ENCODE peak calls at places on chromosomes 3 and 15, in five cellular contexts. E, Q, O, I and H are unnamed samples. For H3K9me3, the result is how much of the 10 kb centered on the place peaks cover.

GRCh38 chr3:39022275-39022630 is 29.5 kb downstream of the SCN11A start:
- DNase-seq in E (no peak), Q (no peak), O (no peak), I (no peak), H (no peak)

GRCh38 chr15:72952151-72952550 is 100.1 kb upstream of the NEO1 start:
- DNase-seq in E (no peak), Q (no peak), O (no peak), I (no peak), H (no peak)

GRCh38 chr3:172808969-172809546 is 58.5 kb downstream of the ECT2 start:
- DNase-seq in E (peak), Q (peak), O (no peak), I (no peak), H (peak)

GRCh38 chr3:123636431-123636841 is 51.6 kb upstream of the HACD2 start:
- DNase-seq in E (no peak), Q (no peak), O (no peak), I (peak), H (no peak)

GRCh38 chr15:49923671-49924070 is 195.4 kb downstream of the ATP8B4 start:
- DNase-seq in E (no peak), Q (no peak), O (no peak), I (no peak), H (no peak)

GRCh38 chr3:190183121-190183520 is 62.4 kb upstream of the P3H2 start:
- DNase-seq in E (no peak), Q (no peak), O (peak), I (no peak), H (peak)

GRCh38 chr3:61841111-61841845 is 279.9 kb downstream of the PTPRG start:
- DNase-seq in E (no peak), Q (no peak), O (no peak), I (no peak), H (peak)

GRCh38 chr15:70158309-70158995 is 60.7 kb upstream of the TLE3 start:
- DNase-seq in E (no peak), Q (no peak), O (no peak), I (no peak), H (no peak)

GRCh38 chr15:78810377-78811123 is 714 bp downstream of the ADAMTS7 start:
- DNase-seq in E (no peak), Q (no peak), O (peak), I (peak), H (peak)

GRCh38 chr3:159448902-159449301 is 539.7 kb upstream of the IL12A start:
- DNase-seq in E (no peak), Q (no peak), O (no peak), I (no peak), H (no peak)

GRCh38 chr15:80736571-80736970 is 41.5 kb downstream of the ABHD17C start:
- DNase-seq in E (no peak), Q (no peak), O (no peak), I (no peak), H (peak)

GRCh38 chr3:11059090-11059798 is 66.7 kb downstream of the SLC6A1 start:
- DNase-seq in E (peak), Q (peak), O (peak), I (peak), H (peak)

GRCh38 chr3:49199244-49199899 is 28.0 kb downstream of the KLHDC8B start:
- DNase-seq in E (no peak), Q (no peak), O (no peak), I (peak), H (peak)

GRCh38 chr3:172647823-172648222 is 63.0 kb downstream of the NCEH1 start:
- DNase-seq in E (no peak), Q (peak), O (no peak), I (no peak), H (no peak)

GRCh38 chr3:141659821-141660597 is 78.1 kb upstream of the RNF7 start:
- DNase-seq in E (no peak), Q (no peak), O (peak), I (peak), H (peak)

GRCh38 chr3:134334901-134335280 is 39.4 kb downstream of the AMOTL2 start:
- DNase-seq in E (no peak), Q (no peak), O (no peak), I (no peak), H (no peak)

GRCh38 chr15:69126054-69126469 is 34.4 kb upstream of the GLCE start:
- DNase-seq in E (peak), Q (no peak), O (no peak), I (no peak), H (peak)

GRCh38 chr15:42332331-42332730 is 27.0 kb upstream of the CAPN3 start:
- DNase-seq in E (no peak), Q (no peak), O (no peak), I (no peak), H (peak)

GRCh38 chr3:30241721-30242120 is 364.7 kb upstream of the TGFBR2 start:
- DNase-seq in E (peak), Q (no peak), O (no peak), I (no peak), H (no peak)

GRCh38 chr3:45455040-45455439 is 66.7 kb downstream of the LARS2 start:
- DNase-seq in E (no peak), Q (no peak), O (no peak), I (no peak), H (no peak)

GRCh38 chr3:121995190-121996137 is 26.6 kb downstream of the ILDR1 start:
- DNase-seq in E (peak), Q (peak), O (peak), I (peak), H (peak)

GRCh38 chr3:23805228-23805880 is 401 bp upstream of the UBE2E1 start:
- DNase-seq in E (peak), Q (no peak), O (peak), I (peak), H (no peak)

GRCh38 chr15:69793783-69794451 is 303.8 kb downstream of the TLE3 start:
- DNase-seq in E (no peak), Q (no peak), O (no peak), I (no peak), H (no peak)

GRCh38 chr3:66181764-66182163 is 39.0 kb upstream of the SLC25A26 start:
- DNase-seq in E (no peak), Q (no peak), O (no peak), I (no peak), H (no peak)

GRCh38 chr3:48938689-48939088 is 20.0 kb downstream of the ARIH2 start:
- DNase-seq in E (no peak), Q (no peak), O (no peak), I (no peak), H (no peak)

GRCh38 chr15:67050062-67050461 is 15.3 kb upstream of the SMAD3 start:
- DNase-seq in E (no peak), Q (no peak), O (no peak), I (no peak), H (no peak)

GRCh38 chr15:97840501-97840900 is 120.0 kb upstream of the ARRDC4 start:
- DNase-seq in E (no peak), Q (no peak), O (no peak), I (no peak), H (no peak)

GRCh38 chr3:192011137-192011536 is 550.2 kb downstream of the PYDC2 start:
- DNase-seq in E (no peak), Q (no peak), O (no peak), I (no peak), H (no peak)

GRCh38 chr3:45628746-45629145 is 34.2 kb downstream of the LIMD1 start:
- DNase-seq in E (no peak), Q (no peak), O (no peak), I (no peak), H (no peak)

GRCh38 chr15:58021332-58022230 is 43.9 kb downstream of the ALDH1A2 start:
- DNase-seq in E (no peak), Q (no peak), O (no peak), I (no peak), H (no peak)

GRCh38 chr3:71010731-71011455 is 572.6 kb downstream of the FOXP1 start:
- DNase-seq in E (no peak), Q (no peak), O (no peak), I (no peak), H (no peak)

GRCh38 chr15:83844742-83845141 is 190.8 kb downstream of the ADAMTSL3 start:
- DNase-seq in E (no peak), Q (no peak), O (no peak), I (no peak), H (no peak)

GRCh38 chr15:80999623-81000036 is 1.1 kb upstream of the TLNRD1 start:
- DNase-seq in E (no peak), Q (peak), O (no peak), I (no peak), H (no peak)

GRCh38 chr3:5194801-5195509 is 7.4 kb downstream of the EDEM1 start:
- DNase-seq in E (peak), Q (peak), O (peak), I (no peak), H (peak)

GRCh38 chr15:41024141-41024540 is 70.9 kb downstream of the CHAC1 start:
- DNase-seq in E (no peak), Q (no peak), O (no peak), I (no peak), H (no peak)

GRCh38 chr15:45704329-45705249 is 69.8 kb downstream of the SQOR start:
- DNase-seq in E (no peak), Q (no peak), O (no peak), I (peak), H (peak)

DNA sequence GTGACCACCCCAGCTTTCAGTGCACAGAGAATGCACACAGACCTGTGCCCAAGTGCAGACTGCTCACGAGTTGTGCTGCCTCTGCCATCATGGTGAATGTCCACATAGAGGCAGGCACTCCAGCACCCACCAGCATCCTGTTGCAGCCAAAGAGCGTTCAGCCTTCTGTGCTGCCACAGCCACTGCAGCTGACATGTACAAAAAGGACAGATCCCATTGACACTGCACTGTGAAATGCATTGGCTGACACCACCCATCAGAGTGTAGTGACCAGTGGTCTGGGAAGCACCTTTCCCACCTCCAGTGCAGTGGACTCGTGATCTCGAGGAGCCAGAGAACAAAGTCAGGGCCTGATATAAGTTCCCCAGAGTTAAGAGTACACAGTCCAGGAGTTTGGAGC is 260.3 kb downstream of the RAP2B start:
- DNase-seq in E (no peak), Q (no peak), O (no peak), I (no peak), H (no peak)
- H3K9me3 ChIP-seq in E (half or more), Q (under half), O (under half), I (under half), H (under half)

DNA sequence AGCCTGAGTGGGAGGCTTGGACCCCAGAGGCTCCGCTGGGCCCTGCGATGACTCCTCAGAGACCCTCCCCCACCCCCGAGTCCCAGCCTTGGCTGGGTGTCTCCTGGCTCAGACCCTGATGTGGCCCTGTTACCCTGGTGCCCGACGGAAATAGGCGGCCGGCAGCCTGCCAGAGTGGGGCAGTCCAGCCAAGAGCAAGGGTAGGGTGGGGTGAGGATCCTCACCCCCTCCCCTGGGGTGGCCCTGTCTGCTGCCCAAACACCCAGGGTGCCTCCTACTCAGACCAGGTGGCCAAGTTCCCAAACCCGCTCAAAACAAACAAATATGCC is 15.3 kb downstream of the TNK2 start:
- DNase-seq in E (no peak), Q (no peak), O (no peak), I (no peak), H (no peak)
- H3K27ac ChIP-seq in E (no peak), Q (no peak), O (no peak), I (no peak), H (peak)

GRCh38 chr3:27671101-27671500 is 51.0 kb downstream of the EOMES start:
- DNase-seq in E (no peak), Q (no peak), O (no peak), I (no peak), H (no peak)

GRCh38 chr3:27670619-27671018 is 51.5 kb downstream of the EOMES start:
- DNase-seq in E (no peak), Q (no peak), O (no peak), I (no peak), H (no peak)

GRCh38 chr3:27666708-27667107 is 55.4 kb downstream of the EOMES start:
- DNase-seq in E (no peak), Q (no peak), O (no peak), I (peak), H (no peak)

GRCh38 chr3:27667751-27668150 is 54.4 kb downstream of the EOMES start:
- DNase-seq in E (peak), Q (no peak), O (no peak), I (peak), H (peak)

GRCh38 chr3:27669505-27670085 is 52.5 kb downstream of the EOMES start:
- DNase-seq in E (no peak), Q (no peak), O (no peak), I (no peak), H (no peak)
- TF ChIP-seq MAX in E (no peak), Q (no peak), O (no peak), I (no peak), H (no peak)

GRCh38 chr15:92949604-92950249 is 49.6 kb downstream of the CHD2 start:
- DNase-seq in E (peak), Q (no peak), O (no peak), I (no peak), H (no peak)

GRCh38 chr15:92942706-92943105 is 42.6 kb downstream of the CHD2 start:
- DNase-seq in E (no peak), Q (no peak), O (no peak), I (no peak), H (no peak)

GRCh38 chr15:92944946-92945521 is 44.9 kb downstream of the CHD2 start:
- DNase-seq in E (no peak), Q (no peak), O (no peak), I (no peak), H (no peak)

GRCh38 chr15:92943581-92943980 is 43.5 kb downstream of the CHD2 start:
- DNase-seq in E (no peak), Q (no peak), O (no peak), I (no peak), H (no peak)

DNA sequence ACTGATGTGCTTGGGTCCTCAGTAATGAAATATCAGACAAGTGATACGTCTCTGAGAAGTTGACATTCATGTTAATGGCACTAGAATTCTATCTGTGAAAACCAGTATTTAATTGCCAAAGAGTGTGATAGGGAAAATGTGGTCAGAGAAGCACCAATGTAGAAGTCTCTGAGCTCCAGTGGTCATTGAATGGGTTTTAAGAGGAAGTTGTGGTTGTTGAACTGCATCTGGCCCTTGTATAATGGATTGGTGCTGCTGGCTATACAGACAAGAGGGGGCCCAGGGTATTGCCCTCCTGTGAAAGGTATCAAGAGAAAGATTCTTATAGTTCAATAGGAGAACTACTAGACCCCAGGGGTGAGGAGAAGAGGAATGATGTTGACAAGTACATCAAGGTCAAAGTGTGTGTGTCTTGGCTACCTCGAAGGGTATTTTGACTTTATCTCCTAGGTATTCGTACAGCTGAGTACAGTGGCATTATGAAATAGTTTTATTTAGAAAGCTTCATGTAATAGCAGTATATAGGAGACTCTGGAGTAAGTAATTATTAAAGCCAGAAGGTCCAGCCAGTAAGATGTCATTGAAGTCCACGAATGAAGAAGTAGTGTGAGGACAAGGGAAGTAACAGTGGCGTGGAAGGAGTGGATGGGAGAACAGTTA is 47.1 kb downstream of the CHD2 start:
- DNase-seq in E (no peak), Q (no peak), O (no peak), I (no peak), H (no peak)
- H3K9me3 ChIP-seq in E (under half), Q (under half), O (under half), I (under half), H (under half)

DNA sequence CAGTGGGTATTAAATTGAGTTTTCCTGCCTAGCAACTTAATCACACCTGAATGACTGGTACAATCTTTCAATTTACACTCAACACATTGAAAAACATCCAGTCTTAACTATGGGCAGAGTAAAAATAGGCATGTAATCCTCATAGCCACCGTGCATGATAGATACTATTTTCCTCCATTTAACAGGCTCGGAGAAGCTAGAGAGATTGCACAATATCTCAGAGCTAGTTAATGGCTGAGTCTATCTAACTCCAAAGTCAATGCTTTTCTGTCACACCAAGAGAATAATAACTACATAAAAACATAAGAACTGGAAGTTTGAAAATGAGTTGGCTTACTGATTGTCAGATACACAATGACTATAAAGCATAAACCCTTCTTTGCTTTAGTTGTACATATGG is 36.8 kb downstream of the LSAMP start:
- DNase-seq in E (no peak), Q (no peak), O (no peak), I (no peak), H (no peak)
- H3K27ac ChIP-seq in E (no peak), Q (no peak), O (no peak), I (no peak), H (no peak)

GRCh38 chr15:56410712-56411111 is 45.5 kb downstream of the TEX9 start:
- DNase-seq in E (no peak), Q (no peak), O (no peak), I (no peak), H (no peak)

DNA sequence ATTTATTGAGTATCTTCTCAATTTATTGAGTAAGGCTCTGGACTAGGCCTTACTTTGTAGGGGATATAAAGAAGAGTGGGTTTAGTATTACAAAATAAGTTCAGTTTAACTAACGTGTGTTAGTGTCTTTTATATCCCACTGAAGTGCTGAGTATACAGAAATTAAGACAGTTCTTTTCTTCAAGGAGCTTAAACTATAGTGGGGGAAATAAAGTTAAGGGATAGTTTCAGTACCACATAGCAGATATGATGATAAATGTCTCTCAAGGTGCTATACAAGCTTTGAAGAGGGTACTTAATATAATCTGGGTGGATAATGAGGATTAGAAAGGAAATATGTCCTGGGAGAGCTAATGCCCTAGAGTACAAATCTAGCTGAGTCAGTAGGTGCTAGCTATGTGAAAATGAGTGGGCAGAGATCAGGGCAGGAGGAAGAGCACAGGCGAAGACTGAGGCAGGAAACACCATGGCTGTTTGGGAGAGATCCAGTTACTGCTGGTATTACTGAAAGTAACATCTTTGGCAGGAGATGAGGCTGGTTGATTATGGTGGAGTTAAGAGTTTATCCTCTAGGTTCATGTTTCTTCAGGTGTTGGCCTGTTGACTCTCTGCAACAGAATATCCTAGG is 46.0 kb downstream of the TEX9 start:
- DNase-seq in E (no peak), Q (no peak), O (no peak), I (no peak), H (no peak)
- TF ChIP-seq MAX in E (no peak), Q (no peak), O (no peak), I (no peak), H (no peak)

GRCh38 chr15:25056484-25057429 is 102.0 kb downstream of the SNRPN start:
- DNase-seq in E (no peak), Q (no peak), O (no peak), I (peak), H (no peak)
- H3K9me3 ChIP-seq in E (half or more), Q (under half), O (half or more), I (half or more), H (half or more)

GRCh38 chr3:113285741-113286140 is 74.4 kb downstream of the BOC start:
- DNase-seq in E (no peak), Q (no peak), O (no peak), I (no peak), H (no peak)
- H3K27ac ChIP-seq in E (no peak), Q (no peak), O (peak), I (no peak), H (no peak)